ENCODE peak calls at places on chromosomes 12 and 14, in six cellular contexts. G is left lung, D is pancreas, Y is gastrocnemius medialis, C is HL-60, K is hepatocyte. E is an unnamed sample.

GRCh38 chr14:71591929-71592328 is 340.3 kb upstream of the RGS6 start:
- DNase-seq in K (no peak), G (no peak), D (no peak), C (peak), Y (no peak), E (no peak)

GRCh38 chr12:121805171-121805687 is 1.4 kb downstream of the SETD1B start:
- DNase-seq in D (no peak), C (peak), G (peak), Y (no peak), K (no peak), E (peak)

GRCh38 chr12:10031771-10032175 is 1.3 kb downstream of the CLEC9A start:
- DNase-seq in C (no peak), K (no peak), Y (no peak), G (no peak), D (no peak), E (peak)

GRCh38 chr12:62691309-62691708 is 224.7 kb downstream of the MON2 start:
- DNase-seq in G (no peak), D (no peak), K (no peak), C (no peak), Y (no peak), E (no peak)

GRCh38 chr12:109732321-109733305 is 19.0 kb downstream of the FAM222A start:
- DNase-seq in G (peak), K (no peak), D (peak), C (no peak), Y (no peak), E (no peak)

GRCh38 chr12:9707356-9707755 is 25.5 kb downstream of the CLECL1 start:
- DNase-seq in D (no peak), Y (no peak), C (peak), G (no peak), K (no peak), E (no peak)

GRCh38 chr12:118059645-118060275 is 1.2 kb downstream of the WSB2 start:
- DNase-seq in C (no peak), K (no peak), D (no peak), G (no peak), Y (no peak), E (no peak)

GRCh38 chr12:122319312-122319638 is 53.0 kb upstream of the VPS33A start:
- DNase-seq in D (no peak), C (no peak), K (no peak), G (no peak), Y (no peak), E (no peak)

GRCh38 chr14:102500190-102500661 is 9.3 kb downstream of the ANKRD9 start:
- DNase-seq in D (peak), K (peak), Y (peak), C (peak), G (no peak), E (peak)

GRCh38 chr12:105921872-105922669 is 216.7 kb downstream of the NUAK1 start:
- DNase-seq in D (no peak), Y (peak), G (no peak), K (no peak), C (no peak), E (no peak)

GRCh38 chr12:107092669-107093546 is 441 bp downstream of the CRY1 start:
- DNase-seq in K (peak), G (peak), D (peak), Y (peak), C (peak), E (no peak)

GRCh38 chr14:68685419-68686211 is 107.3 kb downstream of the ZFP36L1 start:
- DNase-seq in C (peak), K (peak), Y (no peak), G (no peak), D (no peak), E (peak)

GRCh38 chr14:77574446-77575125 is 41.9 kb downstream of the SPTLC2 start:
- DNase-seq in Y (no peak), G (no peak), K (no peak), D (no peak), C (no peak), E (no peak)

GRCh38 chr12:120257041-120257821 is 8.3 kb downstream of the PXN start:
- DNase-seq in D (peak), C (no peak), Y (peak), G (no peak), K (peak), E (no peak)

GRCh38 chr14:104375551-104376201 is 203.9 kb upstream of the C14orf180 start:
- DNase-seq in K (no peak), Y (no peak), D (no peak), C (no peak), G (peak), E (no peak)

GRCh38 chr12:124636138-124636968 is 68.9 kb upstream of the NCOR2 start:
- DNase-seq in Y (peak), C (peak), K (peak), G (no peak), D (no peak), E (no peak)

GRCh38 chr14:103748539-103748867 is 32.9 kb downstream of the ZFYVE21 start:
- DNase-seq in D (no peak), C (no peak), K (no peak), G (no peak), Y (no peak), E (no peak)

GRCh38 chr12:104381721-104382480 is 74.8 kb upstream of the CHST11 start:
- DNase-seq in D (peak), K (peak), Y (peak), C (peak), G (peak), E (peak)
- TF ChIP-seq CTCF in D (peak), K (peak), Y (peak), C (peak), G (peak), E (peak)

GRCh38 chr14:59303216-59303615 is 114.7 kb downstream of the DAAM1 start:
- DNase-seq in D (no peak), C (no peak), K (no peak), Y (no peak), G (no peak), E (no peak)
- H3K4me3 ChIP-seq in D (no peak), C (no peak), K (no peak), Y (no peak), G (no peak), E (no peak)

GRCh38 chr14:79076428-79076827 is 906.3 kb downstream of the NRXN3 start:
- DNase-seq in K (no peak), C (no peak), G (no peak), Y (no peak), D (no peak), E (no peak)
- H3K27ac ChIP-seq in K (no peak), C (no peak), G (no peak), Y (no peak), D (no peak), E (no peak)

GRCh38 chr12:59596232-59597143 is 659 bp downstream of the SLC16A7 start:
- DNase-seq in D (peak), G (peak), C (peak), K (peak), Y (peak), E (peak)
- TF ChIP-seq CTCF in D (no peak), G (no peak), C (no peak), K (peak), Y (no peak), E (no peak)

GRCh38 chr14:61552196-61552595 is 143.1 kb upstream of the HIF1A start:
- DNase-seq in K (no peak), Y (no peak), D (no peak), C (no peak), G (no peak), E (no peak)
- H3K4me3 ChIP-seq in K (no peak), Y (no peak), D (no peak), C (no peak), G (no peak), E (no peak)

GRCh38 chr12:2648406-2648805 is 146.4 kb upstream of the FKBP4 start:
- DNase-seq in G (no peak), Y (no peak), D (no peak), C (no peak), K (no peak), E (no peak)

GRCh38 chr12:2652011-2652400 is 142.8 kb upstream of the FKBP4 start:
- DNase-seq in C (no peak), G (no peak), D (peak), Y (no peak), K (no peak), E (no peak)

GRCh38 chr12:2649201-2650030 is 145.4 kb upstream of the FKBP4 start:
- DNase-seq in Y (no peak), G (no peak), C (no peak), K (no peak), D (no peak), E (no peak)

GRCh38 chr12:2651061-2651965 is 143.5 kb upstream of the FKBP4 start:
- DNase-seq in D (peak), G (no peak), C (no peak), Y (no peak), K (no peak), E (no peak)

GRCh38 chr12:2650261-2651060 is 144.3 kb upstream of the FKBP4 start:
- DNase-seq in K (no peak), D (peak), C (no peak), Y (no peak), G (no peak), E (no peak)
- H3K27ac ChIP-seq in K (no peak), D (no peak), C (no peak), Y (no peak), G (no peak), E (no peak)

GRCh38 chr14:62097824-62098223 is 335.6 kb downstream of the SNAPC1 start:
- DNase-seq in D (no peak), K (no peak), C (no peak), Y (no peak), G (no peak), E (no peak)
- TF ChIP-seq CTCF in D (no peak), K (no peak), C (no peak), Y (no peak), G (no peak), E (no peak)

GRCh38 chr14:38608244-38608643 is 352.4 kb upstream of the CLEC14A start:
- DNase-seq in C (no peak), K (no peak), G (no peak), D (no peak), Y (no peak), E (no peak)

GRCh38 chr14:38605193-38606114 is 349.6 kb upstream of the CLEC14A start:
- DNase-seq in C (no peak), Y (no peak), G (no peak), D (no peak), K (no peak), E (no peak)
- H3K4me3 ChIP-seq in C (no peak), Y (no peak), G (no peak), D (no peak), K (no peak), E (no peak)

E was measured in cardiac muscle cell.